ENCODE peak calls at places on chromosomes 2 and 18, in nine cellular contexts. W is NCI-H2171; Z is activated naive CD8-positive, alpha-beta T cell treated with anti-CD3 and anti-CD28 coated beads, Interleukin-2, amount 50 U/mL, for 24 hours; U is left colon; G is uterus; J is NCI-H1417; K is CD4-positive, CD25-positive, alpha-beta regulatory T cell; R is activated CD4-positive, alpha-beta T cell treated with anti-CD3 and anti-CD28 coated beads, Interleukin-2, amount 10 ng/mL, durations not matched to agents 7 days and 5 days; C is substantia nigra. E is an unnamed sample.

GRCh38 chr2:226898121-226898520 is 62.3 kb downstream of the RHBDD1 start:
- DNase-seq in W (no peak), Z (no peak), U (no peak), G (no peak), J (no peak), K (no peak), R (no peak), C (no peak), E (no peak)

GRCh38 chr2:28334527-28334891 is 58.1 kb upstream of the FOSL2 start:
- DNase-seq in W (no peak), Z (no peak), U (no peak), G (no peak), J (no peak), K (no peak), R (no peak), C (no peak), E (no peak)

GRCh38 chr2:195411219-195411687 is 245.8 kb upstream of the SLC39A10 start:
- DNase-seq in W (no peak), Z (no peak), U (no peak), G (no peak), J (no peak), K (no peak), R (no peak), C (no peak), E (no peak)

GRCh38 chr18:49207373-49207772 is 253.1 kb downstream of the DYM start:
- DNase-seq in W (no peak), Z (no peak), U (no peak), G (no peak), J (no peak), K (no peak), R (no peak), C (no peak), E (no peak)

GRCh38 chr2:241061275-241061674 is 40.8 kb downstream of the MTERF4 start:
- DNase-seq in W (no peak), Z (no peak), U (no peak), G (no peak), J (no peak), K (no peak), R (no peak), C (no peak), E (no peak)

GRCh38 chr18:4544131-4544530 is 89.0 kb upstream of the DLGAP1 start:
- DNase-seq in W (no peak), Z (no peak), U (no peak), G (no peak), J (no peak), K (no peak), R (no peak), C (no peak), E (no peak)

GRCh38 chr2:165593081-165593480 is 123.6 kb downstream of the CSRNP3 start:
- DNase-seq in W (no peak), Z (no peak), U (no peak), G (no peak), J (no peak), K (no peak), R (no peak), C (no peak), E (no peak)

GRCh38 chr2:118642501-118642900 is 204.9 kb downstream of the EN1 start:
- DNase-seq in W (no peak), Z (no peak), U (no peak), G (no peak), J (no peak), K (no peak), R (no peak), C (no peak), E (no peak)

GRCh38 chr2:106886916-106887758 is 1.2 kb upstream of the ST6GAL2 start:
- DNase-seq in W (peak), Z (no peak), U (peak), G (peak), J (peak), K (peak), R (no peak), C (no peak), E (no peak)

GRCh38 chr2:189685540-189686229 is 11.2 kb downstream of the ANKAR start:
- DNase-seq in W (no peak), Z (no peak), U (no peak), G (no peak), J (no peak), K (no peak), R (no peak), C (no peak), E (no peak)

GRCh38 chr18:48589797-48590519 is 51.1 kb downstream of the CTIF start:
- DNase-seq in W (no peak), Z (no peak), U (no peak), G (no peak), J (no peak), K (no peak), R (no peak), C (peak), E (peak)

GRCh38 chr2:181892795-181893435 is 1.4 kb downstream of the ITPRID2 start:
- DNase-seq in W (no peak), Z (no peak), U (no peak), G (no peak), J (no peak), K (no peak), R (no peak), C (no peak), E (no peak)

GRCh38 chr2:180334514-180334913 is 327.4 kb upstream of the CWC22 start:
- DNase-seq in W (no peak), Z (no peak), U (no peak), G (no peak), J (no peak), K (no peak), R (no peak), C (no peak), E (no peak)

GRCh38 chr2:50746526-50746925 is 285.4 kb downstream of the NRXN1 start:
- DNase-seq in W (no peak), Z (no peak), U (no peak), G (no peak), J (peak), K (no peak), R (no peak), C (no peak), E (no peak)

GRCh38 chr2:60028819-60029218 is 524.6 kb downstream of the BCL11A start:
- DNase-seq in W (no peak), Z (no peak), U (no peak), G (no peak), J (no peak), K (no peak), R (no peak), C (no peak), E (no peak)

GRCh38 chr18:49447810-49448745 is 12.4 kb downstream of the DYM start:
- DNase-seq in W (peak), Z (peak), U (no peak), G (no peak), J (peak), K (peak), R (peak), C (no peak), E (no peak)

GRCh38 chr2:42138163-42139016 is 30.8 kb upstream of the EML4 start:
- DNase-seq in W (no peak), Z (no peak), U (no peak), G (no peak), J (no peak), K (no peak), R (no peak), C (no peak), E (no peak)

GRCh38 chr2:3470856-3471737 is 48.2 kb downstream of the ADI1 start:
- DNase-seq in W (no peak), Z (no peak), U (no peak), G (no peak), J (no peak), K (no peak), R (no peak), C (no peak), E (no peak)

GRCh38 chr2:45963816-45964215 is 312.3 kb downstream of the PRKCE start:
- DNase-seq in W (no peak), Z (no peak), U (no peak), G (no peak), J (no peak), K (no peak), R (no peak), C (no peak), E (no peak)

GRCh38 chr18:49020621-49021021 is 69.9 kb upstream of the SMAD7 start:
- DNase-seq in W (no peak), Z (no peak), U (no peak), G (peak), J (no peak), K (no peak), R (no peak), C (no peak), E (no peak)

GRCh38 chr2:182077451-182078142 is 91.9 kb downstream of the PPP1R1C start:
- DNase-seq in W (peak), Z (peak), U (no peak), G (peak), J (peak), K (peak), R (peak), C (no peak), E (no peak)

GRCh38 chr2:240983361-240983995 is 14.9 kb upstream of the SNED1 start:
- DNase-seq in W (no peak), Z (peak), U (peak), G (peak), J (peak), K (peak), R (peak), C (no peak), E (no peak)

GRCh38 chr2:160657206-160657605 is 163.6 kb upstream of the RBMS1 start:
- DNase-seq in W (no peak), Z (no peak), U (no peak), G (no peak), J (no peak), K (no peak), R (no peak), C (no peak), E (no peak)

GRCh38 chr2:177724398-177725287 is 332.1 kb downstream of the AGPS start:
- DNase-seq in W (peak), Z (peak), U (no peak), G (peak), J (peak), K (peak), R (peak), C (peak), E (peak)

GRCh38 chr2:216281316-216281715 is 91.0 kb downstream of the MARCHF4 start:
- DNase-seq in W (no peak), Z (no peak), U (no peak), G (no peak), J (no peak), K (no peak), R (no peak), C (no peak), E (no peak)

GRCh38 chr18:61955644-61956043 is 62.8 kb upstream of the RNF152 start:
- DNase-seq in W (no peak), Z (no peak), U (no peak), G (no peak), J (no peak), K (no peak), R (no peak), C (no peak), E (no peak)

GRCh38 chr2:172323256-172323655 is 104.1 kb upstream of the ITGA6 start:
- DNase-seq in W (no peak), Z (no peak), U (no peak), G (no peak), J (no peak), K (no peak), R (no peak), C (no peak), E (no peak)

E was measured in C1 segment of cervical spinal cord.